ENCODE peak calls at places on chromosome 15, in nine cellular contexts. U is heart left ventricle, X is psoas muscle, K is GM12864, T is GM06990, N is upper lobe of left lung, D is fibroblast of lung, V is AG09309, Q is neural crest cell. E is an unnamed sample.

GRCh38 chr15:98787190-98787589 is 138.9 kb downstream of the IGF1R start:
- DNase-seq in U (no peak), X (no peak), K (no peak), T (no peak), N (no peak), D (peak; percentile 42), V (no peak), Q (no peak), E (no peak)

GRCh38 chr15:92118162-92118935 is 264.8 kb downstream of the SLCO3A1 start:
- DNase-seq in U (no peak), X (no peak), K (no peak), T (no peak), N (no peak), D (peak; percentile 60), V (peak; percentile 47), Q (no peak), E (no peak)

GRCh38 chr15:92595506-92596337 is 59.9 kb downstream of the FAM174B start:
- DNase-seq in U (no peak), X (no peak), K (no peak), T (no peak), N (peak; percentile 12), D (no peak), V (no peak), Q (no peak), E (no peak)

GRCh38 chr15:83053151-83053550 is 13.9 kb downstream of the BTBD1 start:
- DNase-seq in U (no peak), X (no peak), K (no peak), T (no peak), N (no peak), D (peak; percentile 75), V (peak; percentile 57), Q (no peak), E (no peak)

GRCh38 chr15:63939531-63940130 is 105.9 kb upstream of the HERC1 start:
- DNase-seq in U (peak; percentile 69), X (peak; percentile 55), K (no peak), T (no peak), N (peak; percentile 56), D (peak; percentile 81), V (peak; percentile 14), Q (no peak), E (no peak)

GRCh38 chr15:36887214-36888017 is 212.9 kb downstream of the MEIS2 start:
- DNase-seq in U (no peak), X (no peak), K (no peak), T (no peak), N (no peak), D (peak; percentile 73), V (no peak), Q (peak; percentile 59), E (peak; percentile 29)

GRCh38 chr15:67902579-67902979 is 62.7 kb upstream of the RNU6-1 start:
- DNase-seq in U (no peak), X (no peak), K (peak; percentile 68), T (peak; percentile 70), N (no peak), D (no peak), V (no peak), Q (no peak), E (no peak)

GRCh38 chr15:81336568-81336967 is 12.6 kb upstream of the STARD5 start:
- DNase-seq in U (no peak), X (no peak), K (no peak), T (no peak), N (no peak), D (peak; percentile 44), V (no peak), Q (no peak), E (no peak)

GRCh38 chr15:92819312-92820232 is 80.6 kb upstream of the CHD2 start:
- DNase-seq in U (no peak), X (no peak), K (no peak), T (no peak), N (no peak), D (peak; percentile 35), V (no peak), Q (no peak), E (no peak)

GRCh38 chr15:89068325-89068784 is 19.9 kb upstream of the ABHD2 start:
- DNase-seq in U (peak; percentile 58), X (peak; percentile 65), K (peak; percentile 73), T (peak; percentile 59), N (peak; percentile 36), D (peak; percentile 99), V (peak; percentile 86), Q (no peak), E (no peak)

GRCh38 chr15:59410448-59410896 is 27.5 kb upstream of the FAM81A start:
- DNase-seq in U (no peak), X (no peak), K (no peak), T (peak; percentile 40), N (peak; percentile 47), D (peak; percentile 22), V (no peak), Q (no peak), E (no peak)

GRCh38 chr15:89408512-89409183 is 74.0 kb upstream of the POLG start:
- DNase-seq in U (no peak), X (no peak), K (no peak), T (no peak), N (no peak), D (no peak), V (no peak), Q (no peak), E (no peak)

GRCh38 chr15:74291101-74292071 is 55.3 kb downstream of the CCDC33 start:
- DNase-seq in U (peak; percentile 87), X (peak; percentile 82), K (no peak), T (peak; percentile 69), N (peak; percentile 43), D (peak; percentile 85), V (peak; percentile 37), Q (peak; percentile 98), E (peak; percentile 90)

GRCh38 chr15:77037475-77038209 is 33.3 kb downstream of the TSPAN3 start:
- DNase-seq in U (peak; percentile 29), X (no peak), K (no peak), T (no peak), N (no peak), D (no peak), V (no peak), Q (no peak), E (no peak)
- TF ChIP-seq CTCF in U (no peak), X (no peak), K (no peak), T (no peak), N (no peak), D (no peak), V (no peak), Q (no peak), E (no peak)

DNA sequence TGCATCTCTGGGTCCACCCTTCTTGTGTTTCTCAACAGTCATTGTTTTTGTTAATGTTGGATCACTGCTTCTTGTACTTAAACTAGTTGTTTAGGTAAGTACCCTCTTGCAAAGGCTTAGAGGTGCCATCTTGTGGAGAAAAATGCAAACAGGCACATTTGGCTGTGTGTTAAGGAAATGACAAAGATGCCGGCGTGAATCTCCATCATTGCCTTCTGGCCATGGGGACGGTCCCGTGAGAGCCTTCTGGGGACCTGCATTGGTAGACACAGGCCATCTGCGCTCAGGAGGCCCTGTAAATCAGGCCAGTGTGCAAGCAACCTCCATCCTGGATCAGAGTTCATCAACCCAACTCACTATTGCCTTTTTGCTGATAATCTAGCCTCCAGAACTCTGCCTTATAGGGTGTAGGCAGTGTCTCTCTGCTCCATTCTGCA is 158.6 kb upstream of the NR2E3 start:
- DNase-seq in U (no peak), X (no peak), K (peak; percentile 46), T (no peak), N (no peak), D (peak; percentile 68), V (peak; percentile 80), Q (peak; percentile 15), E (peak; percentile 54)
- TF ChIP-seq CTCF in U (no peak), X (peak; percentile 30), K (peak; percentile 59), T (peak; percentile 54), N (peak; percentile 21), D (peak; percentile 68), V (peak; percentile 81), Q (peak; percentile 71), E (no peak)

GRCh38 chr15:62390793-62391543 is 225.9 kb upstream of the C2CD4B start:
- DNase-seq in U (peak; percentile 50), X (peak; percentile 50), K (no peak), T (peak; percentile 47), N (peak; percentile 42), D (peak; percentile 59), V (no peak), Q (peak; percentile 52), E (peak; percentile 63)

GRCh38 chr15:62394079-62394478 is 229.0 kb upstream of the C2CD4B start:
- DNase-seq in U (no peak), X (no peak), K (no peak), T (no peak), N (no peak), D (no peak), V (no peak), Q (no peak), E (no peak)

GRCh38 chr15:62391565-62392262 is 226.6 kb upstream of the C2CD4B start:
- DNase-seq in U (peak; percentile 71), X (peak; percentile 72), K (no peak), T (peak; percentile 56), N (peak; percentile 34), D (peak; percentile 62), V (no peak), Q (peak; percentile 38), E (peak; percentile 61)

GRCh38 chr15:62393196-62393595 is 228.1 kb upstream of the C2CD4B start:
- DNase-seq in U (no peak), X (no peak), K (no peak), T (no peak), N (no peak), D (no peak), V (no peak), Q (no peak), E (no peak)

GRCh38 chr15:62392411-62392810 is 227.3 kb upstream of the C2CD4B start:
- DNase-seq in U (peak; percentile 57), X (peak; percentile 31), K (no peak), T (peak; percentile 8), N (no peak), D (peak; percentile 75), V (no peak), Q (peak; percentile 5), E (peak; percentile 24)
- TF ChIP-seq CTCF in U (no peak), X (no peak), K (no peak), T (no peak), N (no peak), D (no peak), V (peak; percentile 8), Q (no peak), E (no peak)

GRCh38 chr15:66386204-66387123 is at the start of gene MAP2K1:
- DNase-seq in U (peak; percentile 99), X (peak; percentile 99), K (peak; percentile 89), T (peak; percentile 98), N (peak; percentile 97), D (peak; percentile 94), V (peak; percentile 80), Q (peak; percentile 94), E (peak; percentile 98)

GRCh38 chr15:66388576-66388975 is 1.9 kb downstream of the MAP2K1 start:
- DNase-seq in U (no peak), X (no peak), K (no peak), T (no peak), N (no peak), D (no peak), V (no peak), Q (no peak), E (no peak)

GRCh38 chr15:66388057-66388363 is 1.3 kb downstream of the MAP2K1 start:
- DNase-seq in U (no peak), X (no peak), K (no peak), T (no peak), N (no peak), D (no peak), V (no peak), Q (no peak), E (no peak)

GRCh38 chr15:66389098-66389858 is 2.6 kb downstream of the MAP2K1 start:
- DNase-seq in U (no peak), X (no peak), K (no peak), T (peak; percentile 33), N (no peak), D (no peak), V (no peak), Q (no peak), E (no peak)

GRCh38 chr15:66387176-66388056 is 704 bp downstream of the MAP2K1 start:
- DNase-seq in U (peak; percentile 70), X (peak; percentile 75), K (no peak), T (peak; percentile 73), N (peak; percentile 77), D (peak; percentile 80), V (peak; percentile 20), Q (peak; percentile 33), E (peak; percentile 52)
- TF ChIP-seq CTCF in U (peak; percentile 5), X (peak; percentile 24), K (peak; percentile 56), T (peak; percentile 57), N (peak; percentile 13), D (peak; percentile 38), V (peak; percentile 46), Q (peak; percentile 44), E (no peak)